ENCODE peak calls at places on chromosome 17, in four cellular contexts. Z, E, L and O are unnamed samples.

GRCh38 chr17:36939944-36940312 is 2.7 kb downstream of the LHX1 start:
- DNase-seq in L (no peak), E (no peak), Z (no peak), O (no peak)

GRCh38 chr17:20273741-20274500 is 193.4 kb downstream of the LGALS9B start:
- DNase-seq in E (no peak), Z (no peak), L (no peak), O (no peak)

GRCh38 chr17:79706931-79707382 is 23.8 kb upstream of the ENPP7 start:
- DNase-seq in Z (no peak), E (no peak), L (no peak), O (no peak)

GRCh38 chr17:40059729-40060475 is 2.9 kb upstream of the THRA start:
- DNase-seq in Z (no peak), E (no peak), L (no peak), O (no peak)

GRCh38 chr17:69713815-69714214 is 299.3 kb downstream of the MAP2K6 start:
- DNase-seq in L (no peak), Z (no peak), E (no peak), O (no peak)

GRCh38 chr17:66542967-66543525 is 240.6 kb downstream of the PRKCA start:
- DNase-seq in E (no peak), Z (no peak), L (peak; percentile 29), O (no peak)

GRCh38 chr17:49939318-49939717 is 29.7 kb upstream of the DLX4 start:
- DNase-seq in Z (no peak), E (no peak), L (peak; percentile 83), O (no peak)

GRCh38 chr17:50426814-50427787 is 1.1 kb downstream of the ACSF2 start:
- DNase-seq in L (peak; percentile 78), Z (peak; percentile 71), E (no peak), O (peak; percentile 69)

GRCh38 chr17:47742319-47743181 is 9.5 kb downstream of the TBX21 start:
- DNase-seq in Z (peak; percentile 62), L (peak; percentile 35), E (no peak), O (peak; percentile 83)

GRCh38 chr17:47654991-47655390 is 5.3 kb downstream of the KPNB1 start:
- DNase-seq in E (no peak), L (no peak), Z (no peak), O (no peak)

GRCh38 chr17:45784583-45785372 is 658 bp downstream of the CRHR1 start:
- DNase-seq in Z (peak; percentile 64), E (no peak), L (peak; percentile 24), O (peak; percentile 60)

GRCh38 chr17:9174312-9174711 is 153.0 kb downstream of the NTN1 start:
- DNase-seq in L (no peak), E (no peak), Z (no peak), O (no peak)

GRCh38 chr17:47803201-47803600 is 18.4 kb downstream of the OSBPL7 start:
- DNase-seq in Z (no peak), L (no peak), E (no peak), O (no peak)

GRCh38 chr17:48760411-48760810 is 31.9 kb upstream of the HOXB13 start:
- DNase-seq in L (no peak), Z (no peak), E (no peak), O (no peak)

GRCh38 chr17:79923974-79924638 is 84.9 kb upstream of the CBX4 start:
- DNase-seq in Z (peak; percentile 80), E (no peak), L (peak; percentile 67), O (peak; percentile 87)

GRCh38 chr17:788551-788950 is 6.4 kb downstream of the MRM3 start:
- DNase-seq in Z (no peak), E (no peak), L (no peak), O (no peak)

GRCh38 chr17:72357764-72358365 is 237.0 kb downstream of the SOX9 start:
- DNase-seq in E (no peak), L (no peak), Z (no peak), O (no peak)

GRCh38 chr17:81371910-81372760 is 23.1 kb upstream of the BAHCC1 start:
- DNase-seq in L (no peak), E (no peak), Z (peak; percentile 63), O (no peak)

GRCh38 chr17:17385502-17385901 is 82.3 kb downstream of the NT5M start:
- DNase-seq in L (no peak), Z (no peak), E (no peak), O (no peak)

GRCh38 chr17:40033339-40033738 is 18.1 kb downstream of the CSF3 start:
- DNase-seq in E (no peak), L (no peak), Z (no peak), O (no peak)

GRCh38 chr17:32267690-32268205 is 2.1 kb downstream of the RHBDL3 start:
- DNase-seq in E (no peak), Z (no peak), L (no peak), O (no peak)

GRCh38 chr17:79892457-79893236 is 53.4 kb upstream of the CBX4 start:
- DNase-seq in E (no peak), L (no peak), Z (no peak), O (no peak)

GRCh38 chr17:28749516-28750177 is 5.8 kb downstream of the TRAF4 start:
- DNase-seq in E (no peak), L (no peak), Z (no peak), O (no peak)

GRCh38 chr17:62929320-62929719 is 36.7 kb upstream of the TANC2 start:
- DNase-seq in Z (no peak), E (no peak), L (no peak), O (no peak)

GRCh38 chr17:11682646-11683045 is 84.4 kb downstream of the DNAH9 start:
- DNase-seq in L (no peak), E (no peak), Z (no peak), O (no peak)

GRCh38 chr17:77437017-77437416 is 296.2 kb downstream of the SEC14L1 start:
- DNase-seq in L (no peak), E (no peak), Z (no peak), O (no peak)

DNA sequence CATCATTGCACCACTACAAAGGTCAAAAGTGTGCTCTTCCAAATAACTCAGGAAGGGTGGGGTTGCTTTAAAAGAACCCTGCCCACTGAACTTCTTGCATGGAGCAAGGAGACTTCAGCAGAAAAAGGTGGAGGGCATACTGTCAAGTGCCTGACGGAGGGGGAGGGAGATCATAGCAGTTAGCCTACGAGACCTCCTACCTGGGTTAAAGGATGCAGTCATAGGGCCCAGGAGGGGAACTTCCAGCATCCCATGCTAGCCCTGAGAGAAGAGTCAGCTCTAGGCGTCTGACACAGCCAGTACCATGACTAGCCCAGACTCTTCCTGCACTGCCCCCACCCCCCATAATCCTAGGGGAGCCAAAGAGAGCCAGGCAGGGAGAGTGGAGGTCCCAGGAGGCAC is 45.3 kb upstream of the MSI2 start:
- DNase-seq in Z (no peak), E (no peak), L (no peak), O (no peak)
- TF ChIP-seq FOXM1 in Z (no peak), E (no peak), L (no peak), O (no peak)

DNA sequence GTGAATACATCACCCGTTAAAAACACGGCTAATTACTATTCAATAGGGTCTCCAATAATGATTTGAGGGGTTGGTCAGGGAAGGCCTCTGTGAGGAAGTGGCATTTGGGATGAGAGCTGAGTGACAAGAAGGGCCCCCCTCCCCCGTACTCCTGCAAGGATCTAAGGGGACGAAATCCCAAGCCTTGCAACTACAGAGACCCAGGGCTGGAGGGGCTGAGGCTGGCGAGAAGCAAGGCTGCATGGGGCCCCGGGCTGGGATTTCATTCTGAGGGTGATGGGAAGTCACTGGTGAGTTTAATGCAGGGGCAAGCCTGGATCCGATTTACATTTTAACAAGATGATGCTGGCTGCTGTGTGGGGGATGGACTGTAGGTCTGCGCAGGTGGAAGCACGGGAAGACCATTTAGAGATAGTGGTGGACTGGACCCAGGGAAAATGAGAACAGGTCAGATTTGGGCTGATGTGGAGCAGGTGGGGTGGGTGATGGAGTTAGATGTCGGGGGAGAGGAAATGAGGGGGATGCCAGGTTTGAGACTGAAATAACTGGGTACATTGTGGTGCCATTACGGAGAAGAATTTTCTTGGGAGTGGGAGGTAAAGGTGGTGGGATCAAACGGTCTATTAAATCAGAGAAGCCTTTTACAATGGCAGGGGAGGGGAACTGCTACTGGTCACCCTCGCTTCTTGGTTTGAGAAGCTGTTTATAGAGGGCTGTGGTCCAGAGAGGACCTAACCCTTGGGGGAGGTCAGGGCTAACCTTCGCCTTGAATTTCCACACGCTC is 871 bp upstream of the MYBBP1A start:
- DNase-seq in L (no peak), E (no peak), Z (no peak), O (no peak)
- TF ChIP-seq TARDBP in L (peak; percentile 19), E (no peak), Z (no peak), O (no peak)

GRCh38 chr17:42266462-42266861 is 9.7 kb downstream of the STAT5B start:
- DNase-seq in E (no peak), L (no peak), Z (no peak), O (no peak)

GRCh38 chr17:42270596-42270995 is 5.6 kb downstream of the STAT5B start:
- DNase-seq in L (no peak), E (no peak), Z (no peak), O (no peak)

GRCh38 chr17:42268236-42268635 is 8.0 kb downstream of the STAT5B start:
- DNase-seq in Z (no peak), E (no peak), L (no peak), O (no peak)

GRCh38 chr17:42270175-42270545 is 6.0 kb downstream of the STAT5B start:
- DNase-seq in E (no peak), L (no peak), Z (no peak), O (no peak)

DNA sequence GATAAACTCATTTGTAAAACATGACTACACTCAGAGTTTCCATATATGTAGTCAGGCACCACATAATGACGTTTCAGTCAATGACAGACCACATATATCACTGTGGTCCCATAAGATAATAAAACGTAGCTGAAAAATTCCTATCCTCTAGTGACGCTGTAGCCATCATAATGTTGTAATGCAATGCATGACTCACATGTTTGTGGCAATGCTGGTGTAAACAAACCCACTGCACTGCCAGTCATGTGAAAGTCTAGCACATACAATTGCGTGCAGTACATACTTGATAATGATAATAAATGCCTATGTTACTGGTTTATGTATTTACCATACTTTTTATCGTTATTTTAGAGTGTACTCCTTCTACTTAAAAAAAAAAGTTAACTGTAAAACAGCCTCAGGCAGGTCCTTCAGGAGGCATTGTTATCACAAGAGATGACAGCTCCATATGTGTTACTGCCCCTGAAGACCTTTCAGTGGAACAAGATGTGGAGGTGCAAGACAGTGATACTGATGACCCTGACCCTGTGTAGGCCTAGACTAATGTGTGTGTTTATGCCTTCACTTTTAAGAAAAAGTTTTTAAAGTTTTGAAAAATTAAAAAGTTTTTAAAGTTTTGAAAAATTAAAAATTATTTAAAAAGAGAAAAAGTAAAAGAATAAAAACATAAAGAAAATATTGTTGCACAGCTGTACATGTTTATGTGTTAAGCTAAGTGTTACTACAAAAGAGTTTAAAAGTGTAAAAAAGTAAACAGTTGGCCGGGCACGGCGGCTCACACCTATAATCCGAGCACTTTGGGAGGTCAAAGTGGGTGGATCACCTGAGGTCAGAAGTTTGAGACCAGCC is 9.0 kb downstream of the STAT5B start:
- DNase-seq in L (no peak), Z (peak; percentile 91), E (no peak), O (no peak)
- TF ChIP-seq FOXM1 in L (no peak), Z (peak; percentile 55), E (no peak), O (no peak)

GRCh38 chr17:75239778-75240393 is 21.5 kb downstream of the GGA3 start:
- DNase-seq in L (no peak), E (no peak), Z (no peak), O (no peak)

GRCh38 chr17:75241996-75242460 is 19.4 kb downstream of the GGA3 start:
- DNase-seq in E (no peak), L (no peak), Z (no peak), O (no peak)

GRCh38 chr17:75240394-75241142 is 20.8 kb downstream of the GGA3 start:
- DNase-seq in E (no peak), Z (peak; percentile 84), L (peak; percentile 58), O (peak; percentile 82)

GRCh38 chr17:75241502-75241901 is 19.9 kb downstream of the GGA3 start:
- DNase-seq in Z (no peak), E (no peak), L (no peak), O (no peak)

DNA sequence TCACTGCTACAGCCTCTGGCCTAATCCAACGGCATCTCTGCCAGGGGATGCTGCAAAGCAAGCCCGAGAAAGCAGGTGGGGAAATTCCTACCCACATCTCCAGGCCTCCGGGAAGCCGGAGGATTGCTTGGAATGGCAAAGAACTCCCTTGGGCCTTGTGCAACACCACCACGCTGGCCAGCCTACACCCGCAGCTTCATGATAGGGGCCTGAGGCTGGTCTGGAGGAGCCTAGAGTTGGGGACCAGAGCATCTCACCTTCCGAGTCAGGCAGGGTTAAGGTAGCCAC is 20.3 kb downstream of the GGA3 start:
- DNase-seq in Z (no peak), L (no peak), E (no peak), O (no peak)
- TF ChIP-seq TARDBP in Z (no peak), L (no peak), E (no peak), O (no peak)